ENCODE peak calls at places on chromosomes 1 and 21, in five cellular contexts. S, C, X, Z and K are unnamed samples.

GRCh38 chr21:38794978-38795377 is 10.8 kb upstream of the ETS2 start:
- DNase-seq in S (no peak), C (no peak), X (no peak), Z (no peak), K (no peak)

GRCh38 chr1:234944439-234945369 is 183.9 kb downstream of the TOMM20 start:
- DNase-seq in S (no peak), C (no peak), X (no peak), Z (no peak), K (no peak)

GRCh38 chr1:85200367-85200869 is 398 bp downstream of the SYDE2 start:
- DNase-seq in S (peak; percentile 29), C (peak; percentile 63), X (no peak), Z (no peak), K (no peak)

GRCh38 chr1:77398115-77398514 is 116.3 kb downstream of the AK5 start:
- DNase-seq in S (no peak), C (no peak), X (no peak), Z (no peak), K (no peak)

GRCh38 chr1:204409111-204409510 is 2.5 kb downstream of the PPP1R15B start:
- DNase-seq in S (no peak), C (no peak), X (no peak), Z (no peak), K (no peak)

GRCh38 chr1:179598631-179599030 is 7.0 kb downstream of the TDRD5 start:
- DNase-seq in S (no peak), C (no peak), X (no peak), Z (no peak), K (no peak)

GRCh38 chr1:181126871-181127587 is 38.5 kb downstream of the IER5 start:
- DNase-seq in S (no peak), C (peak; percentile 61), X (no peak), Z (no peak), K (no peak)

GRCh38 chr1:201769966-201770365 is 59.0 kb upstream of the IPO9 start:
- DNase-seq in S (peak; percentile 55), C (no peak), X (no peak), Z (no peak), K (peak; percentile 42)

GRCh38 chr21:29181799-29182470 is 51.5 kb downstream of the MAP3K7CL start:
- DNase-seq in S (no peak), C (peak; percentile 55), X (no peak), Z (no peak), K (no peak)

GRCh38 chr1:50271968-50272578 is 151.2 kb downstream of the DMRTA2 start:
- DNase-seq in S (no peak), C (peak; percentile 52), X (peak; percentile 30), Z (peak; percentile 35), K (peak; percentile 35)

GRCh38 chr1:55997550-55997949 is 581.8 kb downstream of the PLPP3 start:
- DNase-seq in S (no peak), C (no peak), X (no peak), Z (no peak), K (no peak)

GRCh38 chr1:209607102-209607794 is 23.7 kb downstream of the CAMK1G start:
- DNase-seq in S (no peak), C (no peak), X (no peak), Z (no peak), K (no peak)

GRCh38 chr1:36386262-36387140 is 777 bp upstream of the STK40 start:
- DNase-seq in S (peak; percentile 99), C (peak; percentile 94), X (peak; percentile 88), Z (peak; percentile 92), K (peak; percentile 89)

GRCh38 chr21:37176716-37177115 is 90.4 kb downstream of the VPS26C start:
- DNase-seq in S (no peak), C (no peak), X (no peak), Z (no peak), K (no peak)

GRCh38 chr1:215488850-215489249 is 78.3 kb upstream of the KCTD3 start:
- DNase-seq in S (no peak), C (no peak), X (no peak), Z (no peak), K (no peak)

GRCh38 chr1:51301844-51302162 is 28.6 kb downstream of the TTC39A start:
- DNase-seq in S (no peak), C (no peak), X (no peak), Z (no peak), K (no peak)

GRCh38 chr21:44067011-44067839 is 40.0 kb upstream of the PWP2 start:
- DNase-seq in S (no peak), C (no peak), X (no peak), Z (no peak), K (no peak)

GRCh38 chr21:44074315-44074958 is 32.8 kb upstream of the PWP2 start:
- DNase-seq in S (no peak), C (no peak), X (no peak), Z (no peak), K (no peak)

GRCh38 chr21:44070391-44070790 is 36.8 kb upstream of the PWP2 start:
- DNase-seq in S (no peak), C (no peak), X (no peak), Z (no peak), K (no peak)

GRCh38 chr21:44072111-44072510 is 35.1 kb upstream of the PWP2 start:
- DNase-seq in S (no peak), C (no peak), X (no peak), Z (no peak), K (no peak)

GRCh38 chr21:44071359-44072104 is 35.7 kb upstream of the PWP2 start:
- DNase-seq in S (no peak), C (no peak), X (no peak), Z (no peak), K (no peak)
- H3K9me3 ChIP-seq in S (no peaks in the 10 kb centered on the region), C (no peaks in the 10 kb centered on the region), X (no peaks in the 10 kb centered on the region), Z (no peaks in the 10 kb centered on the region), K (no peaks in the 10 kb centered on the region)

DNA sequence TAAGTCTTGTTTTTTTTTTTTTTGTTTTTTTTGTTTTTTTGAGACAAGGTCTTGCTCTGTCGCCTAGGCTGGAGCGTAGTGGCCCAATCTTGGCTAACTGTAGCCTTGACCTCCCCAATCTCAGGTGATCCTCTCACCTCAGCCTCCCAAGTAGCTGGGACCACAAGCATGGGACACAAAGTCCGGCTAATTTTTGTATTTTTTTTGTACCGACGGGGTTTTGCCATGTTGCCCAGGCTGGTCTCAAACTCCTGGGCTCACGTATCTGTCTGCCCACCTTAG is 6.1 kb downstream of the LCK start:
- DNase-seq in S (no peak), C (no peak), X (no peak), Z (no peak), K (no peak)
- H3K4me3 ChIP-seq in S (no peak overlapping the region), C (no peak overlapping the region), X (no peak overlapping the region), Z (no peak overlapping the region), K (no peak overlapping the region)

GRCh38 chr1:246726255-246726679 is 2.1 kb downstream of the SCCPDH start:
- DNase-seq in S (no peak), C (no peak), X (no peak), Z (no peak), K (no peak)

GRCh38 chr1:246727594-246727993 is 3.4 kb downstream of the SCCPDH start:
- DNase-seq in S (no peak), C (no peak), X (no peak), Z (no peak), K (no peak)

GRCh38 chr1:246726881-246727280 is 2.7 kb downstream of the SCCPDH start:
- DNase-seq in S (no peak), C (no peak), X (no peak), Z (no peak), K (no peak)

GRCh38 chr1:246725191-246725590 is 982 bp downstream of the SCCPDH start:
- DNase-seq in S (no peak), C (no peak), X (no peak), Z (no peak), K (no peak)

GRCh38 chr1:246728311-246728710 is 4.1 kb downstream of the SCCPDH start:
- DNase-seq in S (no peak), C (no peak), X (no peak), Z (no peak), K (no peak)
- H3K9me3 ChIP-seq in S (no peaks in the 10 kb centered on the region), C (no peaks in the 10 kb centered on the region), X (no peaks in the 10 kb centered on the region), Z (peaks cover 16% of the 10 kb centered on the region), K (peaks cover 11% of the 10 kb centered on the region)

GRCh38 chr1:115840615-115841460 is at the start of gene NHLH2:
- DNase-seq in S (no peak), C (no peak), X (no peak), Z (no peak), K (no peak)

GRCh38 chr1:115838805-115839705 is 1.9 kb downstream of the NHLH2 start:
- DNase-seq in S (no peak), C (no peak), X (peak; percentile 43), Z (no peak), K (no peak)

GRCh38 chr1:115838426-115838804 is 2.5 kb downstream of the NHLH2 start:
- DNase-seq in S (no peak), C (no peak), X (no peak), Z (no peak), K (no peak)

GRCh38 chr1:115837762-115838421 is 3.0 kb downstream of the NHLH2 start:
- DNase-seq in S (no peak), C (no peak), X (peak; percentile 17), Z (no peak), K (no peak)

DNA sequence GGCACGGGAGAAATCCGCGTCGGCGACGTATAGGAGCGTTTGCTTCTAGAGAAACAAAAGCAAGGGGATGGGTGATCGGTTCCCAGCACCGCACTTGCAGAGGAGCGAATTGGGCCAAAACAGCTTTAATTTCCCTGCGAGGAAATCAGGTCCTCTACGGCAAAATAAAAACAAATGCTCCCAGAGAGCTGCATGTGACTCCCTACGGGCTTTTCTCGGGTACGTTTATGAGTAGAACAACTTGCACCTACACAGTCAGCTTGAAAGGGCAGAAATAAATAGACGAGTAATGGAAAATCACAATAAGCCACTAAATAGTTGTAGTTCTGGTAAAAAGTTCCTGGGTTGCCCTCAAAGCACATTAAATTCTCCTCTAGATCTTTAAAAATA is 1.2 kb downstream of the NHLH2 start:
- DNase-seq in S (no peak), C (no peak), X (no peak), Z (no peak), K (no peak)
- H3K4me3 ChIP-seq in S (peak overlapping the region; percentile 45), C (no peak overlapping the region), X (peak overlapping the region; percentile 10), Z (no peak overlapping the region), K (peak overlapping the region; percentile 59)